ENCODE peak calls at places on chromosomes 2 and 18, in four cellular contexts. K, E, H and D are unnamed samples.

GRCh38 chr2:20919301-20919800 is 96.5 kb upstream of the LDAH start:
- DNase-seq in K (no peak), E (no peak), H (no peak), D (no peak)

GRCh38 chr2:198700330-198700729 is 757.4 kb downstream of the SATB2 start:
- DNase-seq in K (no peak), E (no peak), H (no peak), D (no peak)

GRCh38 chr2:199471443-199472057 is 13.8 kb upstream of the SATB2 start:
- DNase-seq in K (peak), E (peak), H (no peak), D (no peak)

GRCh38 chr2:202376460-202377307 is 557 bp downstream of the BMPR2 start:
- DNase-seq in K (peak), E (no peak), H (no peak), D (no peak)

GRCh38 chr2:132421198-132421780 is 4.7 kb downstream of the GPR39 start:
- DNase-seq in K (no peak), E (no peak), H (no peak), D (no peak)

GRCh38 chr2:186456941-186457340 is 29.1 kb upstream of the ZC3H15 start:
- DNase-seq in K (no peak), E (no peak), H (no peak), D (no peak)

GRCh38 chr2:130922417-130922816 is 85.7 kb downstream of the ARHGEF4 start:
- DNase-seq in K (no peak), E (no peak), H (no peak), D (no peak)

GRCh38 chr2:56185582-56186046 is 1.8 kb downstream of the CCDC85A start:
- DNase-seq in K (no peak), E (no peak), H (no peak), D (no peak)

GRCh38 chr2:37634914-37635358 is 36.5 kb downstream of the CDC42EP3 start:
- DNase-seq in K (no peak), E (no peak), H (no peak), D (no peak)

GRCh38 chr2:224650815-224651439 is 65.2 kb downstream of the CCDC195 start:
- DNase-seq in K (peak), E (peak), H (no peak), D (peak)

GRCh38 chr2:227164745-227165350 is 424 bp downstream of the COL4A3 start:
- DNase-seq in K (no peak), E (no peak), H (no peak), D (no peak)

GRCh38 chr2:215405722-215406581 is 29.9 kb downstream of the FN1 start:
- DNase-seq in K (no peak), E (no peak), H (no peak), D (no peak)

GRCh38 chr2:169933124-169933711 is 106.0 kb downstream of the UBR3 start:
- DNase-seq in K (peak), E (peak), H (no peak), D (peak)

GRCh38 chr2:55123851-55124269 is 73.6 kb upstream of the RTN4 start:
- DNase-seq in K (no peak), E (no peak), H (no peak), D (no peak)

GRCh38 chr18:73841661-73842060 is 306.0 kb downstream of the FBXO15 start:
- DNase-seq in K (no peak), E (no peak), H (no peak), D (no peak)

GRCh38 chr2:56376699-56377665 is 193.2 kb downstream of the CCDC85A start:
- DNase-seq in K (no peak), E (no peak), H (no peak), D (no peak)

GRCh38 chr2:111117666-111118454 is 2.9 kb upstream of the BCL2L11 start:
- DNase-seq in K (no peak), E (no peak), H (no peak), D (no peak)

GRCh38 chr2:54430649-54431048 is 25.5 kb upstream of the SPTBN1 start:
- DNase-seq in K (no peak), E (no peak), H (no peak), D (no peak)

GRCh38 chr2:83081835-83082522 is 1377.1 kb downstream of the SUCLG1 start:
- DNase-seq in K (peak), E (peak), H (no peak), D (no peak)

GRCh38 chr2:231781798-231782726 is 980 bp upstream of the PDE6D start:
- DNase-seq in K (no peak), E (no peak), H (no peak), D (peak)

GRCh38 chr2:186422226-186422625 is 63.8 kb upstream of the ZC3H15 start:
- DNase-seq in K (no peak), E (no peak), H (no peak), D (no peak)

GRCh38 chr2:215876937-215877238 is 136.5 kb downstream of the MREG start:
- DNase-seq in K (no peak), E (no peak), H (no peak), D (no peak)

GRCh38 chr2:152627010-152627957 is 90.0 kb downstream of the PRPF40A start:
- DNase-seq in K (peak), E (no peak), H (no peak), D (peak)

GRCh38 chr18:25239636-25240468 is 112.1 kb downstream of the ZNF521 start:
- DNase-seq in K (peak), E (no peak), H (no peak), D (no peak)

GRCh38 chr2:10876394-10876793 is 35.3 kb upstream of the KCNF1 start:
- DNase-seq in K (no peak), E (no peak), H (no peak), D (no peak)

GRCh38 chr2:81551040-81551634 is 1246.6 kb upstream of the LRRTM1 start:
- DNase-seq in K (no peak), E (no peak), H (no peak), D (no peak)

GRCh38 chr2:143078106-143078505 is 51.1 kb upstream of the ARHGAP15 start:
- DNase-seq in K (no peak), E (no peak), H (no peak), D (no peak)

GRCh38 chr2:196925768-196926561 is 542 bp downstream of the PGAP1 start:
- DNase-seq in K (peak), E (peak), H (no peak), D (no peak)

GRCh38 chr2:69013837-69014796 is 1.1 kb downstream of the ANTXR1 start:
- DNase-seq in K (no peak), E (no peak), H (no peak), D (no peak)

GRCh38 chr18:80249217-80250093 is 2.1 kb upstream of the PARD6G start:
- DNase-seq in K (no peak), E (no peak), H (no peak), D (no peak)

GRCh38 chr2:231207734-231208133 is 9.3 kb downstream of the ARMC9 start:
- DNase-seq in K (no peak), E (no peak), H (no peak), D (no peak)

GRCh38 chr18:62339106-62339988 is 14.2 kb downstream of the TNFRSF11A start:
- DNase-seq in K (no peak), E (no peak), H (no peak), D (peak)

GRCh38 chr18:50218432-50219197 is 23.7 kb upstream of the MYO5B start:
- DNase-seq in K (no peak), E (peak), H (no peak), D (peak)

GRCh38 chr2:15316370-15316814 is 244.7 kb downstream of the NBAS start:
- DNase-seq in K (no peak), E (no peak), H (no peak), D (no peak)
- TF ChIP-seq FOSL1 in K (no peak), E (no peak), H (no peak), D (no peak)

DNA sequence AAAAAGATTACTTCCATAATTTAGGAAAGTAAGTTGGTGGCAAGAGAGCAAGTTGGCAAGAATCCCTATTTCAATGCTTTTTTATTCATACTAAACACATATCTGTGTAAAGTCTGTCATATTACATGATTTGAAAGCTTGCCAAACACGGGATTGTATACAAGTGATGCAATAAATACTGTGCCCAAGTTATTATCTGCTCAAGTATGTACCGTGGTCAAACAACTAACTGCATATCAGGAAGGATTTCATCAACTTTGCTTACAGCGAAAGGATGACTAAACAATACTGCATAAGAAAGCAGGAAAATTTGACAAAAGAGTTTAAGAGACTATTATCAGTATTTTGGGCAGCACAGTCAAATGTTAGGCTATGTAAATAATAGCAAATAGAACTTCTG is 69.6 kb upstream of the SCN1A start:
- DNase-seq in K (no peak), E (peak), H (no peak), D (no peak)
- TF ChIP-seq RAD21 in K (no peak), E (no peak), H (no peak), D (no peak)

GRCh38 chr2:74880054-74880728 is 46.3 kb downstream of the HK2 start:
- DNase-seq in K (no peak), E (no peak), H (no peak), D (no peak)
- TF ChIP-seq SP1 in K (no peak), E (no peak), H (no peak), D (no peak)

GRCh38 chr2:64686283-64686956 is 32.7 kb upstream of the SERTAD2 start:
- DNase-seq in K (no peak), E (no peak), H (no peak), D (no peak)
- TF ChIP-seq FOSL1 in K (no peak), E (no peak), H (no peak), D (no peak)

DNA sequence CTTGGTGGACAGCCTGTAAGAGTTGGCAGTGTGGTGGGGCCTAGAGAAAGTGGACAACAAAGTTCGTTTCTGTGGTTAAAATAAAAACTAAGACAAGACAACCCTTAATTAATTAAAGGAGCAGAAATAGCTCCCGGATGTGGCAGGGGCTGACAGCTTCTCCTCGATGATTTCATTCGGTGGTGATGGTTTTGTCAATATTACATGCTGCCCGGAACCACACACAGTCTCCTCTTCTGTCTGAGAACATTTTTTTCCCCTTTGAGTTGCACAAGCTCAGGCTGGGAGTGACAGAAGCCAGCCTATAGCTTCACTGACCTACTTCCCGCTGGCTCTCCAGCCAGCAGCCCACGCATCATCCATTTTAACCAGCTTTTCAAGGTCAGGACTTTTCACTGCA is 378.7 kb downstream of the SLC4A3 start:
- DNase-seq in K (no peak), E (no peak), H (no peak), D (no peak)
- TF ChIP-seq RAD21 in K (no peak), E (no peak), H (no peak), D (no peak)

GRCh38 chr2:127703282-127703681 is 2.0 kb downstream of the SFT2D3 start:
- DNase-seq in K (no peak), E (no peak), H (no peak), D (no peak)

GRCh38 chr2:127706215-127706990 is 5.1 kb downstream of the SFT2D3 start:
- DNase-seq in K (no peak), E (no peak), H (no peak), D (no peak)

GRCh38 chr2:127704641-127705243 is 3.4 kb downstream of the SFT2D3 start:
- DNase-seq in K (no peak), E (no peak), H (no peak), D (no peak)

GRCh38 chr2:127707890-127708648 is 6.8 kb downstream of the SFT2D3 start:
- DNase-seq in K (no peak), E (no peak), H (no peak), D (no peak)

GRCh38 chr2:127705281-127706065 is 4.2 kb downstream of the SFT2D3 start:
- DNase-seq in K (no peak), E (no peak), H (no peak), D (no peak)
- TF ChIP-seq SP1 in K (no peak), E (no peak), H (no peak), D (no peak)

DNA sequence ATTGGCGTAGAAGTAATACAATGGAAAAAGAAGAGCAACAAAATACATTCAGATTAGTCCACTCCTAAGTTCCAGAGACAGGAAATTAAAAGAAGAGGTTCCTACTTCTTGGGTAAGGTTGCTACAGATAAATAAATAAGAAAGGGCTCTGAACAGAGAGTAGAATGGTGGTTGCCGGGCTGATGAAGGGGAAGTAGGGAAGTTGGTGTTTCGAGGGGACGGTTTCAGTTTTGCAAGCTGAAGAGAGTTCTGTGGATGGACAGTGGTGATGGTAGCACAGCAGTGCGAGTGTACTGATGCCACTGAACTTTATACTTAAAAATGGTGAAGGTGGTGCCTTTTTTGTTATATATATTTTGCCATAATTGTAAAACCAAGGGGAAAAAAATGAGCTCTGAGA is 48.2 kb downstream of the CABYR start:
- DNase-seq in K (no peak), E (no peak), H (no peak), D (no peak)
- TF ChIP-seq FOSL1 in K (no peak), E (no peak), H (no peak), D (no peak)

DNA sequence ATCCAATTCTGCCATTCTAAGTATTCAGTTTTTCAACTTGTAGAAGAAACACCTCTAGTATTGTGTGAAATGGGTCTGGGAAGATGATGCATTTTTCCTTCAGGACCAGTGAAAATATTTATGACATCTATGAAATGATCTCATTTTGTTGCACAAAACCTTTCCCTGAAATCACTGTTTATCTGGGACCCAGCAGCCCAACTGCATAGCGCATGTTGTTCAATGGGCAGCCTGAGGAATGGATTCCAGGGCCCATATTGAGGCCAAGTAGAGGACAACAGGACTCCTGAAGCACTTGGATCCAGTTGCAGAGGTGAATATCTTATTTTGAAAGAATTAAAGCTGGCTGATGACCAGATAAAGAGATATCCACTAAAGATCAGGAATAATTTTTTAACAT is 7.3 kb downstream of the RBMS1 start:
- DNase-seq in K (no peak), E (no peak), H (no peak), D (no peak)
- TF ChIP-seq RAD21 in K (no peak), E (no peak), H (no peak), D (no peak)